ENCODE peak calls at places on chromosomes 3 and 15, in six cellular contexts. One of them, this sample, is unnamed.

GRCh38 chr3:14619605-14620004 is 32.0 kb upstream of the CCDC174 start:
- DNase-seq in H54: no peak
- DNase-seq in T-helper 17 cell: no peak
- DNase-seq in left cardiac atrium: no peak
- DNase-seq in EH: no peak
- DNase-seq in T follicular helper cell: no peak
- DNase-seq in this sample: no peak

GRCh38 chr3:24259901-24260512 is 234.6 kb downstream of the THRB start:
- DNase-seq in H54: no peak
- DNase-seq in T-helper 17 cell: no peak
- DNase-seq in left cardiac atrium: peak
- DNase-seq in EH: peak
- DNase-seq in T follicular helper cell: no peak
- DNase-seq in this sample: no peak

GRCh38 chr3:108292905-108293328 is 3.4 kb upstream of the HHLA2 start:
- DNase-seq in H54: no peak
- DNase-seq in T-helper 17 cell: no peak
- DNase-seq in left cardiac atrium: no peak
- DNase-seq in EH: no peak
- DNase-seq in T follicular helper cell: no peak
- DNase-seq in this sample: no peak

GRCh38 chr3:194387926-194388418 is 11.1 kb downstream of the GP5 start:
- DNase-seq in H54: no peak
- DNase-seq in T-helper 17 cell: no peak
- DNase-seq in left cardiac atrium: no peak
- DNase-seq in EH: no peak
- DNase-seq in T follicular helper cell: no peak
- DNase-seq in this sample: no peak

GRCh38 chr3:147977001-147977400 is 567.8 kb downstream of the ZIC1 start:
- DNase-seq in H54: no peak
- DNase-seq in T-helper 17 cell: no peak
- DNase-seq in left cardiac atrium: no peak
- DNase-seq in EH: peak
- DNase-seq in T follicular helper cell: no peak
- DNase-seq in this sample: no peak

GRCh38 chr3:195062866-195063540 is 208.0 kb downstream of the XXYLT1 start:
- DNase-seq in H54: no peak
- DNase-seq in T-helper 17 cell: no peak
- DNase-seq in left cardiac atrium: peak
- DNase-seq in EH: no peak
- DNase-seq in T follicular helper cell: no peak
- DNase-seq in this sample: no peak

GRCh38 chr3:129614927-129615363 is 8.5 kb upstream of the PLXND1 start:
- DNase-seq in H54: no peak
- DNase-seq in T-helper 17 cell: no peak
- DNase-seq in left cardiac atrium: peak
- DNase-seq in EH: no peak
- DNase-seq in T follicular helper cell: no peak
- DNase-seq in this sample: no peak

GRCh38 chr3:131231710-131232348 is 149.7 kb upstream of the NUDT16 start:
- DNase-seq in H54: no peak
- DNase-seq in T-helper 17 cell: no peak
- DNase-seq in left cardiac atrium: no peak
- DNase-seq in EH: peak
- DNase-seq in T follicular helper cell: no peak
- DNase-seq in this sample: no peak

GRCh38 chr15:25694823-25695312 is 168.3 kb downstream of the ATP10A start:
- DNase-seq in H54: no peak
- DNase-seq in T-helper 17 cell: no peak
- DNase-seq in left cardiac atrium: no peak
- DNase-seq in EH: no peak
- DNase-seq in T follicular helper cell: no peak
- DNase-seq in this sample: no peak

GRCh38 chr3:169173231-169173630 is 490.3 kb downstream of the MECOM start:
- DNase-seq in H54: no peak
- DNase-seq in T-helper 17 cell: no peak
- DNase-seq in left cardiac atrium: no peak
- DNase-seq in EH: no peak
- DNase-seq in T follicular helper cell: no peak
- DNase-seq in this sample: no peak

GRCh38 chr15:73873889-73874511 is 636 bp downstream of the TBC1D21 start:
- DNase-seq in H54: peak
- DNase-seq in T-helper 17 cell: peak
- DNase-seq in left cardiac atrium: no peak
- DNase-seq in EH: peak
- DNase-seq in T follicular helper cell: peak
- DNase-seq in this sample: peak

GRCh38 chr3:172530101-172530561 is 6.9 kb upstream of the TNFSF10 start:
- DNase-seq in H54: no peak
- DNase-seq in T-helper 17 cell: no peak
- DNase-seq in left cardiac atrium: no peak
- DNase-seq in EH: no peak
- DNase-seq in T follicular helper cell: no peak
- DNase-seq in this sample: no peak

This sample was measured in T-helper 9 cell.